ENCODE peak calls at places on chromosomes 11 and 22, in nine cellular contexts. V is WERI-Rb-1, L is left ventricle myocardium inferior, O is AG09309, C is IMR-90, W is OCI-LY7, K is ovary, Q is neural crest cell, G is choroid plexus epithelial cell. F is an unnamed sample.

GRCh38 chr11:47154738-47155570 is 21.7 kb downstream of the ARFGAP2 start:
- DNase-seq in Q (no peak), G (no peak), L (no peak), W (peak; percentile 85), K (no peak), C (no peak), V (no peak), O (no peak), F (no peak)

GRCh38 chr11:65279713-65280459 is 18.1 kb downstream of the POLA2 start:
- DNase-seq in W (no peak), G (peak; percentile 96), C (peak; percentile 99), O (peak; percentile 86), V (no peak), L (no peak), Q (no peak), K (no peak), F (peak; percentile 64)

GRCh38 chr11:134599180-134599810 is 187.3 kb upstream of the B3GAT1 start:
- DNase-seq in G (no peak), V (no peak), K (no peak), Q (no peak), W (no peak), C (no peak), O (no peak), L (no peak), F (no peak)

GRCh38 chr11:10328314-10329090 is 23.6 kb downstream of the ADM start:
- DNase-seq in Q (no peak), O (peak; percentile 81), G (peak; percentile 81), C (peak; percentile 46), K (no peak), W (no peak), L (no peak), V (no peak), F (no peak)

GRCh38 chr22:44648085-44648820 is 53.8 kb upstream of the PRR5 start:
- DNase-seq in O (no peak), W (no peak), Q (no peak), L (no peak), C (peak; percentile 26), V (peak; percentile 75), K (no peak), G (no peak), F (no peak)

GRCh38 chr22:24106385-24107381 is 74.6 kb upstream of the SUSD2 start:
- DNase-seq in G (peak; percentile 9), C (no peak), K (no peak), O (no peak), Q (no peak), L (peak; percentile 25), W (peak; percentile 45), V (peak; percentile 25), F (peak; percentile 39)

GRCh38 chr11:123301696-123302400 is 106.8 kb upstream of the CLMP start:
- DNase-seq in G (peak; percentile 31), W (no peak), V (peak; percentile 79), Q (peak; percentile 78), L (peak; percentile 56), K (peak; percentile 77), O (no peak), C (peak; percentile 11), F (peak; percentile 88)

GRCh38 chr11:83120328-83120727 is 36.6 kb upstream of the PCF11 start:
- DNase-seq in Q (no peak), C (peak; percentile 10), W (no peak), K (no peak), O (no peak), G (peak; percentile 8), V (no peak), L (no peak), F (no peak)

GRCh38 chr11:58609723-58610122 is 12.7 kb upstream of the CNTF start:
- DNase-seq in K (no peak), C (no peak), W (no peak), Q (no peak), V (no peak), G (no peak), L (no peak), O (no peak), F (no peak)

GRCh38 chr22:30802202-30803166 is 107.8 kb downstream of the OSBP2 start:
- DNase-seq in W (no peak), V (peak; percentile 82), O (peak; percentile 56), G (peak; percentile 94), L (peak; percentile 85), Q (peak; percentile 82), K (peak; percentile 91), C (peak; percentile 90), F (peak; percentile 86)

GRCh38 chr22:42132457-42132856 is 1.8 kb upstream of the CYP2D6 start:
- DNase-seq in W (no peak), V (no peak), G (no peak), C (no peak), Q (no peak), K (no peak), O (no peak), L (no peak), F (no peak)

GRCh38 chr22:47221840-47222615 is 459.6 kb downstream of the TBC1D22A start:
- DNase-seq in O (no peak), C (no peak), W (no peak), Q (no peak), G (no peak), V (no peak), L (no peak), K (no peak), F (no peak)

GRCh38 chr11:120807414-120808150 is 216.3 kb upstream of the TBCEL start:
- DNase-seq in L (no peak), W (no peak), V (no peak), C (peak; percentile 95), O (peak; percentile 66), K (no peak), G (peak; percentile 97), Q (no peak), F (no peak)

GRCh38 chr11:11451501-11452005 is 98.5 kb upstream of the CSNK2A3 start:
- DNase-seq in V (no peak), L (no peak), Q (no peak), G (no peak), O (no peak), C (peak; percentile 24), W (no peak), K (no peak), F (peak; percentile 70)

GRCh38 chr11:31141804-31142203 is 227.7 kb downstream of the DCDC1 start:
- DNase-seq in L (no peak), O (no peak), C (no peak), Q (peak; percentile 28), G (no peak), K (no peak), V (no peak), W (no peak), F (no peak)

GRCh38 chr22:28051787-28052356 is 132.8 kb upstream of the PITPNB start:
- DNase-seq in C (peak; percentile 61), L (peak; percentile 77), Q (peak; percentile 85), K (peak; percentile 84), G (peak; percentile 75), V (peak; percentile 79), W (peak; percentile 29), O (no peak), F (peak; percentile 25)

GRCh38 chr22:31812977-31813605 is 59.3 kb downstream of the DEPDC5 start:
- DNase-seq in V (no peak), C (no peak), W (no peak), O (no peak), L (no peak), K (no peak), Q (no peak), G (no peak), F (no peak)

GRCh38 chr11:76067099-76067498 is 139.2 kb downstream of the WNT11 start:
- DNase-seq in O (no peak), W (no peak), C (peak; percentile 35), G (no peak), L (no peak), K (no peak), V (no peak), Q (no peak), F (no peak)

GRCh38 chr11:122653911-122654310 is 1.6 kb upstream of the UBASH3B start:
- DNase-seq in Q (no peak), V (no peak), G (peak; percentile 62), C (peak; percentile 60), W (no peak), L (no peak), K (no peak), O (no peak), F (no peak)

GRCh38 chr22:38744981-38745380 is 10.8 kb downstream of the SUN2 start:
- DNase-seq in L (no peak), O (no peak), W (no peak), K (peak; percentile 78), Q (no peak), C (no peak), G (no peak), V (no peak), F (no peak)

GRCh38 chr11:103927535-103927934 is 108.9 kb upstream of the DDI1 start:
- DNase-seq in C (peak; percentile 58), Q (no peak), G (peak; percentile 77), K (no peak), V (no peak), W (peak; percentile 28), O (no peak), L (no peak), F (peak; percentile 23)
- TF ChIP-seq CTCF in C (peak; percentile 62), Q (peak; percentile 63), G (peak; percentile 64), K (no peak), V (peak; percentile 16), W (peak; percentile 75), O (peak; percentile 49), L (peak; percentile 57), F (peak; percentile 38)

DNA sequence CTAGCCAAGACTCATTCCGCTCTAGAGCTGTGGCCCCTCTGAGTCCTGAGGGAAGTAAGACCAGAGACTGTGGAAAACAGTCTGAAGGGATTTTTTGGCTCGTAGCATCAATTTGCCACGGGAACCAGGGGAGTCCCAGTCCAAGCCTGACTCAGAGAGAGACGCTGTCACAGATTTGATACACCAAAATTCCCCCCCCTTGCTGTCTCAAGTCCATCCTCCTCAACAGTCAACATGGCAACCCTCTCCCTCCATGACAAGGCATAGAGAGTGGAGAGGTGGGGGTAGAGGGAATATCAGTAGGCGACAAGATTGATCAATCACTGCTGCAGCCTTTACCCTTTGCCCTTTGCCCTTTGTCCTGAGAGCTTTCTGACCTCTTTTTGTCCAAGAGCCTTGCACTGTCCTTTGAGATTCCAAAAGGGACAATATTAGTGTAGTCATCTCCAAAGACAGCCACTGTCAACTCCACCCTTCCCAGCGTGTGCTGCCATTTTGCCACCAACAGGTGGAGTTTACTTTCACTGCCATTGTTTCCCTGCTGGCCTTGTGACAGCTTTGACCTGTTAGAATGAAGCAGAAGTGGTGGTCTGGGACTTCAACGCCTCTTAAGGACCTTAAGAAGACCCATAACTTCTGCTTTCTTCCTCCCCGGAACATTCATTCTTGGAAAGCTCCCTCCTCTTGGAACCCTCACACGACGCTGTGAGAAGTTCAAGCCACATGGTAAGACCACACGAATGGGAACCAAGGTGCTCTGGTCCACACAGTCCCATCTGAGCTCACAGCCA is 7.3 kb downstream of the SLC15A3 start:
- DNase-seq in Q (no peak), V (no peak), C (no peak), W (no peak), O (no peak), G (no peak), L (no peak), K (no peak), F (no peak)
- TF ChIP-seq CTCF in Q (peak; percentile 44), V (peak; percentile 43), C (no peak), W (peak; percentile 63), O (peak; percentile 14), G (peak; percentile 31), L (peak; percentile 26), K (no peak), F (peak; percentile 22)

GRCh38 chr11:34886609-34887008 is 29.6 kb downstream of the APIP start:
- DNase-seq in Q (no peak), O (no peak), C (no peak), W (no peak), L (no peak), K (no peak), V (no peak), G (no peak), F (no peak)
- TF ChIP-seq CTCF in Q (no peak), O (no peak), C (no peak), W (no peak), L (no peak), K (no peak), V (no peak), G (no peak), F (no peak)

GRCh38 chr11:131914299-131914902 is 544.0 kb downstream of the NTM start:
- DNase-seq in G (peak; percentile 66), K (no peak), V (no peak), W (no peak), C (peak; percentile 44), O (no peak), L (no peak), Q (no peak), F (no peak)
- TF ChIP-seq CTCF in G (peak; percentile 63), K (no peak), V (no peak), W (peak; percentile 14), C (peak; percentile 56), O (peak; percentile 51), L (no peak), Q (peak; percentile 51), F (no peak)